ENCODE peak calls at places on chromosomes 13 and 19, in nine cellular contexts. G, X, O, B, P, H, W, N and L are unnamed samples. For H3K9me3, the result is how much of the 10 kb centered on the place peaks cover.

GRCh38 chr19:30083701-30084156 is 141.7 kb downstream of the URI1 start:
- DNase-seq in G (no peak), X (no peak), O (no peak), B (peak), P (no peak), H (no peak), W (no peak), N (no peak), L (no peak)

GRCh38 chr19:40745402-40745780 is 4.9 kb downstream of the ACTMAP start:
- DNase-seq in G (no peak), X (no peak), O (peak), B (no peak), P (peak), H (no peak), W (no peak), N (no peak), L (no peak)

GRCh38 chr13:30705672-30706071 is 29.7 kb upstream of the ALOX5AP start:
- DNase-seq in G (no peak), X (no peak), O (no peak), B (no peak), P (no peak), H (no peak), W (no peak), N (no peak), L (no peak)

GRCh38 chr13:79226250-79226649 is 179.8 kb downstream of the RBM26 start:
- DNase-seq in G (no peak), X (no peak), O (no peak), B (no peak), P (no peak), H (no peak), W (no peak), N (no peak), L (no peak)

GRCh38 chr13:30153871-30154426 is 153.4 kb downstream of the KATNAL1 start:
- DNase-seq in G (no peak), X (no peak), O (peak), B (no peak), P (no peak), H (no peak), W (no peak), N (no peak), L (no peak)

GRCh38 chr19:29708553-29709439 is 6.3 kb downstream of the C19orf12 start:
- DNase-seq in G (no peak), X (peak), O (peak), B (peak), P (no peak), H (no peak), W (peak), N (no peak), L (peak)

GRCh38 chr13:32840840-32841713 is 175.1 kb upstream of the KL start:
- DNase-seq in G (peak), X (peak), O (no peak), B (no peak), P (no peak), H (no peak), W (peak), N (no peak), L (no peak)

GRCh38 chr13:96072392-96072791 is 17.5 kb upstream of the HS6ST3 start:
- DNase-seq in G (no peak), X (no peak), O (no peak), B (no peak), P (no peak), H (no peak), W (no peak), N (no peak), L (no peak)

GRCh38 chr19:23378948-23379347 is 16.3 kb downstream of the ZNF91 start:
- DNase-seq in G (no peak), X (no peak), O (no peak), B (no peak), P (no peak), H (no peak), W (no peak), N (no peak), L (no peak)
- H3K9me3 ChIP-seq in G (under half), X (under half), O (under half), B (half or more), P (under half), H (half or more), W (under half), N (under half), L (under half)

GRCh38 chr19:52331757-52332156 is 4.3 kb upstream of the ZNF610 start:
- DNase-seq in G (no peak), X (no peak), O (peak), B (no peak), P (no peak), H (no peak), W (no peak), N (no peak), L (no peak)
- H3K9me3 ChIP-seq in G (under half), X (under half), O (under half), B (half or more), P (under half), H (under half), W (under half), N (under half), L (under half)

GRCh38 chr19:43914051-43914450 is 21.0 kb downstream of the ZNF45 start:
- DNase-seq in G (no peak), X (no peak), O (no peak), B (no peak), P (no peak), H (no peak), W (no peak), N (no peak), L (no peak)

GRCh38 chr19:43910884-43911283 is 24.2 kb downstream of the ZNF45 start:
- DNase-seq in G (no peak), X (no peak), O (no peak), B (no peak), P (no peak), H (no peak), W (no peak), N (no peak), L (no peak)

GRCh38 chr19:43908659-43909058 is 26.4 kb downstream of the ZNF45 start:
- DNase-seq in G (no peak), X (no peak), O (no peak), B (no peak), P (no peak), H (no peak), W (no peak), N (no peak), L (no peak)

GRCh38 chr19:43913383-43913782 is 21.7 kb downstream of the ZNF45 start:
- DNase-seq in G (no peak), X (no peak), O (no peak), B (no peak), P (no peak), H (no peak), W (no peak), N (no peak), L (no peak)
- H3K9me3 ChIP-seq in G (under half), X (under half), O (under half), B (half or more), P (under half), H (under half), W (half or more), N (half or more), L (under half)

GRCh38 chr19:57689750-57690149 is 8.0 kb downstream of the ZNF551 start:
- DNase-seq in G (no peak), X (no peak), O (no peak), B (no peak), P (no peak), H (no peak), W (no peak), N (no peak), L (no peak)
- H3K9me3 ChIP-seq in G (half or more), X (under half), O (under half), B (half or more), P (under half), H (under half), W (half or more), N (half or more), L (under half)

GRCh38 chr19:51882518-51882917 is 5.2 kb downstream of the ZNF577 start:
- DNase-seq in G (no peak), X (no peak), O (no peak), B (no peak), P (no peak), H (no peak), W (no peak), N (no peak), L (no peak)
- H3K9me3 ChIP-seq in G (under half), X (under half), O (under half), B (under half), P (under half), H (under half), W (under half), N (under half), L (under half)

GRCh38 chr13:19169496-19169895 is 12.1 kb downstream of the TUBA3C start:
- DNase-seq in G (no peak), X (no peak), O (no peak), B (no peak), P (no peak), H (no peak), W (no peak), N (no peak), L (no peak)
- H3K9me3 ChIP-seq in G (under half), X (under half), O (under half), B (under half), P (under half), H (under half), W (under half), N (under half), L (under half)

GRCh38 chr19:12077375-12077774 is 12.8 kb downstream of the ZNF844 start:
- DNase-seq in G (no peak), X (no peak), O (no peak), B (no peak), P (no peak), H (no peak), W (no peak), N (no peak), L (no peak)

GRCh38 chr19:12075538-12076139 is 11.1 kb downstream of the ZNF844 start:
- DNase-seq in G (no peak), X (no peak), O (no peak), B (no peak), P (no peak), H (no peak), W (no peak), N (no peak), L (no peak)
- H3K9me3 ChIP-seq in G (under half), X (under half), O (under half), B (half or more), P (under half), H (half or more), W (half or more), N (half or more), L (under half)

GRCh38 chr13:103521532-103521931 is 455.3 kb upstream of the SLC10A2 start:
- DNase-seq in G (no peak), X (no peak), O (no peak), B (no peak), P (no peak), H (no peak), W (no peak), N (no peak), L (no peak)
- H3K9me3 ChIP-seq in G (under half), X (under half), O (under half), B (under half), P (under half), H (under half), W (under half), N (under half), L (under half)